ENCODE peak calls at places on chromosomes 11 and 22, in seven cellular contexts. One of them, this sample, is unnamed. For H3K27me3 and H3K4me1, the result is how much of the 10 kb centered on the place peaks cover.

GRCh38 chr11:116465056-116465455 is 307.7 kb downstream of the BUD13 start:
- DNase-seq in heart left ventricle: no peak
- DNase-seq in tibial nerve: no peak
- DNase-seq in testis: no peak
- DNase-seq in gastrocnemius medialis: no peak
- DNase-seq in body of pancreas: no peak
- DNase-seq in breast epithelium: no peak
- DNase-seq in this sample: no peak

GRCh38 chr11:132941024-132941646 is 591.2 kb downstream of the OPCML start:
- DNase-seq in tibial nerve: no peak
- DNase-seq in gastrocnemius medialis: no peak
- DNase-seq in testis: peak
- DNase-seq in body of pancreas: peak
- DNase-seq in breast epithelium: no peak
- DNase-seq in heart left ventricle: no peak
- DNase-seq in this sample: no peak

GRCh38 chr11:103624708-103625623 is 411.5 kb upstream of the DDI1 start:
- DNase-seq in breast epithelium: no peak
- DNase-seq in heart left ventricle: peak
- DNase-seq in testis: no peak
- DNase-seq in gastrocnemius medialis: no peak
- DNase-seq in body of pancreas: no peak
- DNase-seq in tibial nerve: no peak
- DNase-seq in this sample: no peak

GRCh38 chr22:38766076-38766777 is 10.4 kb upstream of the SUN2 start:
- DNase-seq in testis: peak
- DNase-seq in tibial nerve: peak
- DNase-seq in gastrocnemius medialis: peak
- DNase-seq in heart left ventricle: no peak
- DNase-seq in breast epithelium: peak
- DNase-seq in body of pancreas: peak
- DNase-seq in this sample: peak

GRCh38 chr11:76253416-76253815 is 47.1 kb upstream of the WNT11 start:
- DNase-seq in tibial nerve: no peak
- DNase-seq in gastrocnemius medialis: no peak
- DNase-seq in heart left ventricle: no peak
- DNase-seq in testis: no peak
- DNase-seq in breast epithelium: no peak
- DNase-seq in body of pancreas: no peak
- DNase-seq in this sample: no peak

GRCh38 chr11:117944554-117944953 is 15.4 kb upstream of the TMPRSS13 start:
- DNase-seq in breast epithelium: no peak
- DNase-seq in body of pancreas: no peak
- DNase-seq in heart left ventricle: no peak
- DNase-seq in gastrocnemius medialis: no peak
- DNase-seq in tibial nerve: no peak
- DNase-seq in testis: no peak
- DNase-seq in this sample: no peak

GRCh38 chr22:28395920-28396447 is 283.7 kb downstream of the TTC28 start:
- DNase-seq in tibial nerve: no peak
- DNase-seq in body of pancreas: no peak
- DNase-seq in heart left ventricle: no peak
- DNase-seq in testis: no peak
- DNase-seq in gastrocnemius medialis: no peak
- DNase-seq in breast epithelium: no peak
- DNase-seq in this sample: no peak

GRCh38 chr22:44497218-44497903 is 672 bp downstream of the RTL6 start:
- DNase-seq in testis: peak
- DNase-seq in body of pancreas: peak
- DNase-seq in gastrocnemius medialis: no peak
- DNase-seq in tibial nerve: no peak
- DNase-seq in heart left ventricle: no peak
- DNase-seq in breast epithelium: no peak
- DNase-seq in this sample: no peak

GRCh38 chr22:36586250-36586649 is 57.3 kb upstream of the EIF3D start:
- DNase-seq in tibial nerve: no peak
- DNase-seq in testis: no peak
- DNase-seq in breast epithelium: no peak
- DNase-seq in heart left ventricle: no peak
- DNase-seq in gastrocnemius medialis: no peak
- DNase-seq in body of pancreas: no peak
- DNase-seq in this sample: no peak

GRCh38 chr22:46731246-46732040 is 6.6 kb downstream of the CERK start:
- DNase-seq in tibial nerve: no peak
- DNase-seq in gastrocnemius medialis: peak
- DNase-seq in heart left ventricle: peak
- DNase-seq in breast epithelium: no peak
- DNase-seq in testis: peak
- DNase-seq in body of pancreas: peak
- DNase-seq in this sample: no peak

GRCh38 chr11:2589538-2589934 is 110.3 kb downstream of the KCNQ1OT1 start:
- DNase-seq in body of pancreas: peak
- DNase-seq in heart left ventricle: peak
- DNase-seq in gastrocnemius medialis: no peak
- DNase-seq in tibial nerve: no peak
- DNase-seq in testis: no peak
- DNase-seq in breast epithelium: no peak
- DNase-seq in this sample: no peak

GRCh38 chr11:131897976-131898375 is 527.6 kb downstream of the NTM start:
- DNase-seq in heart left ventricle: no peak
- DNase-seq in breast epithelium: no peak
- DNase-seq in gastrocnemius medialis: no peak
- DNase-seq in testis: no peak
- DNase-seq in tibial nerve: no peak
- DNase-seq in body of pancreas: no peak
- DNase-seq in this sample: no peak

GRCh38 chr22:49636649-49637048 is 191.0 kb downstream of the BRD1 start:
- DNase-seq in body of pancreas: no peak
- DNase-seq in testis: no peak
- DNase-seq in breast epithelium: no peak
- DNase-seq in tibial nerve: no peak
- DNase-seq in heart left ventricle: no peak
- DNase-seq in gastrocnemius medialis: no peak
- DNase-seq in this sample: no peak

GRCh38 chr11:66443602-66444001 is 5.0 kb upstream of the MRPL11 start:
- DNase-seq in tibial nerve: no peak
- DNase-seq in body of pancreas: no peak
- DNase-seq in breast epithelium: no peak
- DNase-seq in gastrocnemius medialis: no peak
- DNase-seq in testis: no peak
- DNase-seq in heart left ventricle: no peak
- DNase-seq in this sample: no peak

GRCh38 chr11:11972942-11973341 is 35.5 kb downstream of the DKK3 start:
- DNase-seq in tibial nerve: no peak
- DNase-seq in breast epithelium: no peak
- DNase-seq in gastrocnemius medialis: no peak
- DNase-seq in body of pancreas: no peak
- DNase-seq in testis: no peak
- DNase-seq in heart left ventricle: no peak
- DNase-seq in this sample: no peak

GRCh38 chr11:64146036-64146943 is 19.6 kb downstream of the MACROD1 start:
- DNase-seq in gastrocnemius medialis: no peak
- DNase-seq in testis: peak
- DNase-seq in breast epithelium: no peak
- DNase-seq in tibial nerve: no peak
- DNase-seq in heart left ventricle: no peak
- DNase-seq in body of pancreas: peak
- DNase-seq in this sample: no peak

GRCh38 chr11:72817966-72818365 is 3.8 kb downstream of the ATG16L2 start:
- DNase-seq in heart left ventricle: no peak
- DNase-seq in body of pancreas: no peak
- DNase-seq in tibial nerve: no peak
- DNase-seq in gastrocnemius medialis: no peak
- DNase-seq in testis: no peak
- DNase-seq in breast epithelium: no peak
- DNase-seq in this sample: no peak

GRCh38 chr22:37636186-37636948 is 3.1 kb upstream of the SH3BP1 start:
- DNase-seq in gastrocnemius medialis: no peak
- DNase-seq in heart left ventricle: no peak
- DNase-seq in body of pancreas: no peak
- DNase-seq in tibial nerve: no peak
- DNase-seq in breast epithelium: no peak
- DNase-seq in testis: no peak
- DNase-seq in this sample: no peak

GRCh38 chr11:104442320-104442719 is 278.4 kb upstream of the PDGFD start:
- DNase-seq in tibial nerve: no peak
- DNase-seq in testis: no peak
- DNase-seq in gastrocnemius medialis: no peak
- DNase-seq in body of pancreas: no peak
- DNase-seq in breast epithelium: no peak
- DNase-seq in heart left ventricle: no peak
- DNase-seq in this sample: no peak

GRCh38 chr11:79212711-79213110 is 228.1 kb downstream of the TENM4 start:
- DNase-seq in heart left ventricle: no peak
- DNase-seq in tibial nerve: no peak
- DNase-seq in gastrocnemius medialis: no peak
- DNase-seq in breast epithelium: no peak
- DNase-seq in body of pancreas: no peak
- DNase-seq in testis: no peak
- DNase-seq in this sample: no peak

GRCh38 chr11:79626135-79626748 is 185.4 kb upstream of the TENM4 start:
- DNase-seq in heart left ventricle: no peak
- DNase-seq in testis: no peak
- DNase-seq in body of pancreas: no peak
- DNase-seq in breast epithelium: no peak
- DNase-seq in tibial nerve: no peak
- DNase-seq in gastrocnemius medialis: no peak
- DNase-seq in this sample: no peak

GRCh38 chr22:50676211-50676636 is 3.6 kb downstream of the SHANK3 start:
- DNase-seq in body of pancreas: no peak
- DNase-seq in gastrocnemius medialis: no peak
- DNase-seq in testis: peak
- DNase-seq in heart left ventricle: no peak
- DNase-seq in tibial nerve: no peak
- DNase-seq in breast epithelium: no peak
- DNase-seq in this sample: no peak

GRCh38 chr11:83051760-83052671 is 19.7 kb downstream of the RAB30 start:
- DNase-seq in testis: peak
- DNase-seq in gastrocnemius medialis: peak
- DNase-seq in body of pancreas: peak
- DNase-seq in tibial nerve: no peak
- DNase-seq in breast epithelium: no peak
- DNase-seq in heart left ventricle: peak
- DNase-seq in this sample: no peak

GRCh38 chr11:112760378-112761060 is 200.7 kb upstream of the NCAM1 start:
- DNase-seq in breast epithelium: no peak
- DNase-seq in gastrocnemius medialis: no peak
- DNase-seq in body of pancreas: no peak
- DNase-seq in tibial nerve: no peak
- DNase-seq in heart left ventricle: no peak
- DNase-seq in testis: no peak
- DNase-seq in this sample: no peak

GRCh38 chr11:67507242-67507890 is 596 bp downstream of the CDK2AP2 start:
- DNase-seq in heart left ventricle: peak
- DNase-seq in breast epithelium: no peak
- DNase-seq in gastrocnemius medialis: no peak
- DNase-seq in testis: peak
- DNase-seq in tibial nerve: peak
- DNase-seq in body of pancreas: peak
- DNase-seq in this sample: no peak

DNA sequence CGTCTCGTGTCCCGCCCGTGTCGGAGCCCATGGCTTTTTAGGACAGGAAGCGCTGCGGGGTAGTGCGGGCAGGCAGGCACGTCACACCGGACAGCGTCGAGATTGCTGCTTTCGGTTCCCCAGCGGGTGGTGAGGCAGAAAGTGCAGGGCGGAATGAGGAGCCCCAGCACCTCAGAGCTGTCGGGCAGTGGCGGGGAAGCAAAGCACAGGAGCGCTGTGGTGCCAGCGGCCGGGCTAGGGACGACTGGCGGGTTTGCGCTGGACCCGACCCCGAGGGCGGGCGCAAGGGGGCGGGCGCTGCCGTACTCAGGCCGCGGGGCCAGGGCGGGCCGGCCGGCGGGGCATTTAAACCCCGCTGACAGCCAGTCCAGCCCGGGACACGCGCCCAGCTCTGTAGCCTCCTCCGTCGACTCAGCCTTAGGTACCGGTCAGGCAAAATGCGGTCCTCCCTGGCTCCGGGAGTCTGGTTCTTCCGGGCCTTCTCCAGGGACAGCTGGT is at the start of gene SLC37A2:
- DNase-seq in body of pancreas: peak
- DNase-seq in heart left ventricle: peak
- DNase-seq in gastrocnemius medialis: peak
- DNase-seq in breast epithelium: no peak
- DNase-seq in testis: peak
- DNase-seq in tibial nerve: peak
- DNase-seq in this sample: peak
- H3K27me3 ChIP-seq in body of pancreas: under half
- H3K27me3 ChIP-seq in heart left ventricle: under half
- H3K27me3 ChIP-seq in gastrocnemius medialis: under half
- H3K27me3 ChIP-seq in breast epithelium: under half
- H3K27me3 ChIP-seq in testis: under half
- H3K27me3 ChIP-seq in tibial nerve: under half
- H3K27me3 ChIP-seq in this sample: under half

GRCh38 chr11:92297551-92298237 is 73.1 kb downstream of the FAT3 start:
- DNase-seq in gastrocnemius medialis: no peak
- DNase-seq in heart left ventricle: no peak
- DNase-seq in testis: no peak
- DNase-seq in tibial nerve: no peak
- DNase-seq in breast epithelium: no peak
- DNase-seq in body of pancreas: no peak
- DNase-seq in this sample: no peak
- H3K4me1 ChIP-seq in gastrocnemius medialis: under half
- H3K4me1 ChIP-seq in heart left ventricle: under half
- H3K4me1 ChIP-seq in testis: under half
- H3K4me1 ChIP-seq in tibial nerve: under half
- H3K4me1 ChIP-seq in breast epithelium: under half
- H3K4me1 ChIP-seq in body of pancreas: under half
- H3K4me1 ChIP-seq in this sample: under half

GRCh38 chr22:42994276-42994916 is 20.6 kb downstream of the PACSIN2 start:
- DNase-seq in body of pancreas: no peak
- DNase-seq in testis: no peak
- DNase-seq in tibial nerve: no peak
- DNase-seq in gastrocnemius medialis: no peak
- DNase-seq in breast epithelium: no peak
- DNase-seq in heart left ventricle: no peak
- DNase-seq in this sample: no peak
- TF ChIP-seq POLR2A in body of pancreas: no peak
- TF ChIP-seq POLR2A in testis: no peak
- TF ChIP-seq POLR2A in tibial nerve: no peak
- TF ChIP-seq POLR2A in gastrocnemius medialis: no peak
- TF ChIP-seq POLR2A in breast epithelium: no peak
- TF ChIP-seq POLR2A in heart left ventricle: no peak
- TF ChIP-seq POLR2A in this sample: no peak

GRCh38 chr22:20380486-20380885 is 13.5 kb upstream of the ZNF74 start:
- DNase-seq in body of pancreas: no peak
- DNase-seq in heart left ventricle: no peak
- DNase-seq in breast epithelium: no peak
- DNase-seq in gastrocnemius medialis: no peak
- DNase-seq in tibial nerve: no peak
- DNase-seq in testis: no peak
- DNase-seq in this sample: no peak

DNA sequence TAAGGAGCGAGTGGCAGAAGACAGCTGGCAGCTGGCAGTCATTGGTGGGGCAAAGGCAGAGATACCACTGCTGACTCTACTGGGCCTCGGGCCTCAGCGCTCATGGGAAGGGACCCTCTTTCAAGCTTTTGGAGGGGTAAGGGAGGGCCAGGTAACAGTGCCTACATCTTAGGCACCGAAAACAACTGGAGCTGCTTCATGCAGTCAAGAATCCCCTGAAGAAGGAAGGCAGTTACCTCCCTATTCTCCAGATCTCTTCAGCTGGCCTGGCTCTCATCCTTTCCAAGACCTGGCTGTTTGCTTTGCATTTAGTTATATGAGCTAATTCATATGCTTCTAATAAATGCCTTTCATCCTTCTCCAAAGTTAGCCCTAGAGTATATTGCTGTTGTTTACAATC is 15.8 kb upstream of the ZNF74 start:
- DNase-seq in gastrocnemius medialis: no peak
- DNase-seq in heart left ventricle: no peak
- DNase-seq in body of pancreas: no peak
- DNase-seq in testis: no peak
- DNase-seq in breast epithelium: no peak
- DNase-seq in tibial nerve: no peak
- DNase-seq in this sample: no peak
- H3K27me3 ChIP-seq in gastrocnemius medialis: under half
- H3K27me3 ChIP-seq in heart left ventricle: under half
- H3K27me3 ChIP-seq in body of pancreas: under half
- H3K27me3 ChIP-seq in testis: under half
- H3K27me3 ChIP-seq in breast epithelium: under half
- H3K27me3 ChIP-seq in tibial nerve: under half
- H3K27me3 ChIP-seq in this sample: under half